ENCODE peak calls at places on chromosome 18, in four cellular contexts. T is HCT116, I is HepG2, Z is K562. K is an unnamed sample.

GRCh38 chr18:35603528-35603927 is 22.0 kb downstream of the GALNT1 start:
- DNase-seq in I (peak), T (no peak), Z (no peak), K (no peak)

GRCh38 chr18:65946777-65947176 is 196.0 kb downstream of the CDH7 start:
- DNase-seq in Z (no peak), I (no peak), T (no peak), K (no peak)

GRCh38 chr18:36465276-36465675 is 167.8 kb downstream of the FHOD3 start:
- DNase-seq in T (no peak), Z (no peak), I (no peak), K (no peak)

GRCh38 chr18:68438983-68439382 is 275.9 kb downstream of the TMX3 start:
- DNase-seq in Z (no peak), T (no peak), I (no peak), K (no peak)

GRCh38 chr18:3054785-3055184 is 41.8 kb upstream of the LPIN2 start:
- DNase-seq in T (no peak), I (no peak), Z (no peak), K (no peak)

GRCh38 chr18:35942661-35943060 is 29.8 kb upstream of the RMP24 start:
- DNase-seq in T (no peak), I (no peak), Z (no peak), K (no peak)

GRCh38 chr18:23701017-23701416 is 11.8 kb downstream of the LAMA3 start:
- DNase-seq in T (no peak), I (no peak), Z (no peak), K (no peak)

GRCh38 chr18:9466911-9467310 is 8.4 kb upstream of the RALBP1 start:
- DNase-seq in T (no peak), I (no peak), Z (no peak), K (no peak)

GRCh38 chr18:8889479-8889878 is 184.1 kb downstream of the MTCL1 start:
- DNase-seq in T (no peak), I (no peak), Z (no peak), K (no peak)

GRCh38 chr18:21330122-21330701 is 88.2 kb downstream of the GREB1L start:
- DNase-seq in Z (no peak), I (peak), T (peak), K (peak)
- TF ChIP-seq TCF7L2 in Z (no peak), I (no peak), T (no peak), K (no peak)

GRCh38 chr18:10953672-10954071 is 195.7 kb downstream of the PIEZO2 start:
- DNase-seq in I (no peak), Z (no peak), T (no peak), K (no peak)
- TF ChIP-seq TCF7L2 in I (no peak), Z (no peak), T (no peak), K (no peak)

DNA sequence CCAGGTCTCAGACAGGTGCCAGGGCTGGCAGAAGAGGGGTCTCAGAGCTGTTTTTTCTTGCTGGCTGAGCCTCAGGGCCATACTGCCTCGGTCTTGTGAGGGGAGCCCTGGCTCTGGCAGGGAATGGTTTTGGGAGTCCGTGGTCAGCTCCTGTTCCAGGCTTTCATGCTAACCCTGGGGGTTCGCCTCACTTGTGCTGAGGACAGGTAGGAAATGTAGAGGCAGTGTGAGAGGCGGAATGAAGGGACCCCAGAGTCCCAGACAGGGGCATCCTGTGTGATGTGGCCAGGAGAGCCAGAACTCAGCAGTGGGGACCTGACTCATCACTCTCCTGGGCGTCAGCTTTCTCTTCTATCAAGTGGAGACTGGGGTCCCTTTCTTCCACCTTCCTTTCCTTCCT is 5.7 kb upstream of the CELF4 start:
- DNase-seq in Z (no peak), I (no peak), T (no peak), K (no peak)
- TF ChIP-seq TCF7L2 in Z (no peak), I (no peak), T (no peak), K (no peak)

DNA sequence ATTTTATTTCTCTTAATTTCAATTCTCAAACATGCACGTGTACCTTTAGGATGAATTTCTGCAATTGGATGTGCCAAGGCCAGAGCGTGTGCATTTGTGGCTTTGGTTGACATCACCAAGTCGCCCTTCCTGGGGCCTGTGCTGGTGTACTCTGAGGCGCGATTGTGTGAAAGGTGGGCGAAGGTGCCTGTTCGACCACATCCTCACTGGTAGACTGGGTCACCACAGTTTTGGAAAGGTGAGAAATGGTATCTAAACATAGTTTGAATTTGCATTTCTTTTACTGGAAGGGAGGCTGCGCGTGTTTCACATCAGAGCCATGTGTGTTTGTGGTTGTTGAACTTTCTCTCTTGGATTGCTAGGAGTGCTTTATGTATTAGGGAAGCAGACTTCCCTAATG is 89.8 kb downstream of the LDLRAD4 start:
- DNase-seq in Z (no peak), T (no peak), I (no peak), K (no peak)
- TF ChIP-seq TCF7L2 in Z (no peak), T (no peak), I (no peak), K (no peak)

GRCh38 chr18:21391074-21391673 is 149.1 kb downstream of the GREB1L start:
- DNase-seq in I (no peak), T (peak), Z (no peak), K (peak)
- TF ChIP-seq TCF7L2 in I (no peak), T (peak), Z (no peak), K (no peak)

GRCh38 chr18:12420831-12421421 is 13.2 kb downstream of the PRELID3A start:
- DNase-seq in I (peak), Z (no peak), T (no peak), K (no peak)
- TF ChIP-seq TCF7L2 in I (no peak), Z (no peak), T (no peak), K (no peak)

GRCh38 chr18:59681521-59682004 is 15.7 kb downstream of the CCBE1 start:
- DNase-seq in T (no peak), I (no peak), Z (no peak), K (no peak)
- TF ChIP-seq TCF7L2 in T (no peak), I (no peak), Z (no peak), K (no peak)

GRCh38 chr18:79585395-79586370 is 93.9 kb upstream of the CTDP1 start:
- DNase-seq in I (no peak), T (no peak), Z (peak), K (no peak)
- TF ChIP-seq TCF7L2 in I (no peak), T (no peak), Z (no peak), K (no peak)

K was measured in Panc1.